ENCODE peak calls at places on chromosome 17, in seven cellular contexts. E is GM13976, Y is astrocyte, W is heart right ventricle, O is activated B cell treated with CpG ODN at 0.5 μM for 24 hours, U is cardiac muscle cell, N is ovary. I is an unnamed sample.
A peak's percentile ranks its signal among the peaks of the same experiment; 100 is the strongest.

GRCh38 chr17:50027639-50028206 is 28.2 kb upstream of the ITGA3 start:
- DNase-seq in N (peak; percentile 68), E (peak; percentile 36), U (peak; percentile 93), W (peak; percentile 48), O (no peak), Y (peak; percentile 92), I (peak; percentile 95)

GRCh38 chr17:682150-682549 is 32.5 kb downstream of the VPS53 start:
- DNase-seq in N (no peak), O (no peak), E (no peak), W (no peak), Y (no peak), U (no peak), I (no peak)

GRCh38 chr17:39239640-39240314 is 14.0 kb upstream of the STAC2 start:
- DNase-seq in W (no peak), E (peak; percentile 83), Y (no peak), O (peak; percentile 58), N (no peak), U (no peak), I (no peak)

GRCh38 chr17:82019208-82019727 is 3.4 kb downstream of the CENPX start:
- DNase-seq in U (no peak), W (no peak), N (no peak), O (no peak), Y (no peak), E (no peak), I (no peak)

GRCh38 chr17:70875729-70876344 is 706.5 kb downstream of the KCNJ2 start:
- DNase-seq in N (no peak), U (peak; percentile 83), W (no peak), E (no peak), O (no peak), Y (no peak), I (no peak)

GRCh38 chr17:38693700-38694329 is 11.3 kb upstream of the MLLT6 start:
- DNase-seq in O (no peak), U (peak; percentile 97), W (peak; percentile 96), N (peak; percentile 96), Y (peak; percentile 16), E (no peak), I (peak; percentile 29)

GRCh38 chr17:54968954-54969400 is 412 bp downstream of the STXBP4 start:
- DNase-seq in E (peak; percentile 32), W (peak; percentile 20), Y (no peak), N (no peak), U (peak; percentile 51), O (no peak), I (peak; percentile 5)

GRCh38 chr17:30091771-30092170 is 24.8 kb upstream of the NSRP1 start:
- DNase-seq in W (no peak), U (peak; percentile 80), Y (peak; percentile 91), O (no peak), E (no peak), N (no peak), I (peak; percentile 83)

GRCh38 chr17:45288825-45289224 is 26.9 kb upstream of the SPATA32 start:
- DNase-seq in E (no peak), O (no peak), U (no peak), W (peak; percentile 55), N (no peak), Y (peak; percentile 23), I (no peak)

GRCh38 chr17:72192409-72193192 is 71.8 kb downstream of the SOX9 start:
- DNase-seq in O (no peak), N (no peak), E (no peak), U (peak; percentile 98), Y (peak; percentile 97), W (peak; percentile 37), I (peak; percentile 76)

GRCh38 chr17:66167189-66167815 is 24.6 kb downstream of the CEP112 start:
- DNase-seq in O (no peak), W (no peak), N (no peak), Y (no peak), E (no peak), U (no peak), I (no peak)

GRCh38 chr17:8125947-8126305 is 2.0 kb upstream of the HES7 start:
- DNase-seq in E (no peak), W (peak; percentile 28), O (peak; percentile 34), Y (no peak), N (no peak), U (no peak), I (no peak)

GRCh38 chr17:17497065-17497844 is 1.1 kb upstream of the RASD1 start:
- DNase-seq in W (no peak), Y (peak; percentile 5), N (peak; percentile 25), U (no peak), O (no peak), E (no peak), I (no peak)
- TF ChIP-seq CTCF in W (no peak), Y (no peak), N (no peak), U (no peak), O (no peak), E (no peak), I (no peak)

GRCh38 chr17:51496378-51496777 is 236.0 kb downstream of the UTP18 start:
- DNase-seq in O (no peak), E (no peak), Y (no peak), W (no peak), N (no peak), U (no peak), I (no peak)
- TF ChIP-seq CTCF in O (no peak), E (no peak), Y (no peak), W (no peak), N (no peak), U (no peak), I (no peak)

GRCh38 chr17:2331303-2331702 is 5.0 kb downstream of the TSR1 start:
- DNase-seq in Y (no peak), U (no peak), W (no peak), N (no peak), E (no peak), O (no peak), I (no peak)

GRCh38 chr17:2337152-2337810 is at the start of gene SGSM2:
- DNase-seq in U (peak; percentile 63), N (peak; percentile 79), Y (peak; percentile 24), W (peak; percentile 71), O (peak; percentile 62), E (peak; percentile 91), I (no peak)

GRCh38 chr17:2337811-2338657 is 733 bp downstream of the SGSM2 start:
- DNase-seq in Y (peak; percentile 32), O (peak; percentile 69), N (peak; percentile 80), W (peak; percentile 36), E (peak; percentile 79), U (peak; percentile 62), I (peak; percentile 14)

GRCh38 chr17:2335726-2336214 is 487 bp downstream of the TSR1 start:
- DNase-seq in E (no peak), W (no peak), O (no peak), N (peak; percentile 46), U (no peak), Y (no peak), I (no peak)

DNA sequence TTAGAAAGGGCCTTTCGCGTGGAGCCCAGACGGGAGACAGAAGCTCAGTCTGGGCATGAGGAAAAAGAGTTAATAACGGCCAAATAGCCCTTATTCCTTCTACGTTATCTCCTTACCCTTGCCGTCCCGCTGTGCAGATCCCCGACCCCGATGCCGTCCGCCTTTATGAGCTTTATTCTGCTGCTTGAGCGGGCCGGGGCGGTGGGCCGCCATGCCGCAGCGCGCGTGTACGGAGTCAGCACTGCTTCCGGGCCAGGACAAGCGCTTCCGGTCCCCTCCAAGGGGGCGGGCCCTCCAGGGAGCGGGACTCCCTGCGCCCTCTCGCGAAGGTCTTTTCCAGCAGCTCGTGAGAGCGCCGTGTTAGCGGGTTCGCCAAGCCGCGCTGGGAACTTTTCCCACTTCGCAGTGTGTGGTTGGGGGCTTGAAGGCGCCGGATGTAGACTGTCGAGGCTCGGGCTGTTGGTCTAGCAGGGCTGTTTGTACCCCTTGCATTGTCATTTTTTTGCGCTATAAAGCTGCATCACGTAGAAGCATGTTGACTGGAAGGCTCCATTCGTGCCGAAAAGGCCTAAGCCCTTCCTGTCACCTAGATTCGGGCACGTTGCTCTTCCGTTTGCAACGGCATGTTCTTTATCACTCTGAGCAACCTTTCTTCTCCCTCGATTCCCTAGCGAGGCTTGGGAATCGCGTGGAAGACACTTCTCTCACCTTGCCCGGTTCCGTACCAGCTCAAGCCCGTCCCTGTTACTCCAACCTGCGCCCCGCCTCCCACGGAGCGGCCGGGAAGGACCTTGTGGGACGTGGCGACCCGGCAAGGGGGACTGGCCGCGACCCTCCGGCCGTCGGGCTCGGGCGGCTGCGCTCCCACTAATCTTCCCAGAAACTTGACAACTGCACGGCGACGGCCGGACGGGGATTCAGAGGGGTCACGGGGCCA is at the start of gene TSR1:
- DNase-seq in U (peak; percentile 93), W (peak; percentile 92), O (peak; percentile 85), E (peak; percentile 99), Y (peak; percentile 82), N (peak; percentile 90), I (peak; percentile 82)
- TF ChIP-seq CTCF in U (peak; percentile 25), W (no peak), O (no peak), E (peak; percentile 42), Y (no peak), N (no peak), I (peak; percentile 47)

GRCh38 chr17:28379814-28380571 is 8.5 kb downstream of the SARM1 start:
- DNase-seq in W (no peak), Y (peak; percentile 48), E (no peak), N (no peak), U (peak; percentile 88), O (no peak), I (peak; percentile 95)

GRCh38 chr17:28380572-28380907 is 9.0 kb downstream of the SARM1 start:
- DNase-seq in Y (no peak), W (no peak), N (no peak), O (no peak), U (no peak), E (no peak), I (no peak)

GRCh38 chr17:28385037-28385797 is 13.7 kb downstream of the SARM1 start:
- DNase-seq in N (no peak), E (no peak), O (no peak), U (no peak), W (no peak), Y (no peak), I (no peak)

GRCh38 chr17:28384281-28385036 is 13.0 kb downstream of the SARM1 start:
- DNase-seq in O (peak; percentile 33), E (peak; percentile 85), N (no peak), U (no peak), W (peak; percentile 36), Y (no peak), I (no peak)

GRCh38 chr17:28381141-28381825 is 9.8 kb downstream of the SARM1 start:
- DNase-seq in O (no peak), Y (no peak), W (no peak), E (no peak), N (no peak), U (peak; percentile 34), I (no peak)
- TF ChIP-seq CTCF in O (no peak), Y (no peak), W (no peak), E (peak; percentile 55), N (no peak), U (peak; percentile 46), I (no peak)

DNA sequence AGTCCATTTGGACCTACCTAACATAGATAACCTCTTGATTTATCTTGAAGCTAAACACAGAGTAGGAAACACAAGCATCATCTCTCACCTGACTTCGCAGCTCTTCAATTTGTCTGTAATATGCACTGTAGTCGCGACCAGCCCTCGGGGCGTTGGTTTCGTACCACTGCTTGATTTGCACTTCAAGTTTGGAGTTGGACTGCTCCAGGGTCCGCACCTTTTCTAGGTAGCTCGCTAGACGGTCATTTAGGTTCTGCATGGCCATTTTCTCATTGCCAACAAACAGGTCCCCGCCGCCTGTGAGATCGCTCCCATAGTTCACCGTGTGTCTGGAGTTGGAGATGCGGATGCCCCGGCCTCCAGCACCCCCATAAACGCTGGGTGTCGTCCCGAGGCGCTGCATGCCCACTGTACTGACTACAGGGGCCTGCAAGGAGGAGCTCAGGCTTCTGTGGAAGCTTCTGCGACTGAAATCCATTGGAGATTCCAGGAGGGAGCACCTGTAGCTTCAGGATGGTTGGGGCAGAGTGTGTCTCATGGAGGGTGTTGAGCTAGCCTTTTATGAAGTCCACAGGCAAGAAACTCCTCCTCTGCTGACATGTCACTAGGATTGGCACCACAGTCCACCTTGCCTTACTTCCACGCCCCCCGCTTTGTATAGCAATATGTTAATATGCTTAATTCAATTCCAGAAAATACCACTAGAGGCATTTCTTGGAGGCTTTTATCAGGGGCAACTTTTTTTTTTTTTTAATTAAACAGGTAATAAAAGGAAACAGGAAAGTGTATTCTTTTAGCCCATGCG is at the start of gene KRT20:
- DNase-seq in W (no peak), O (no peak), Y (no peak), U (no peak), N (no peak), E (no peak), I (no peak)
- TF ChIP-seq CTCF in W (no peak), O (no peak), Y (peak; percentile 5), U (peak; percentile 3), N (no peak), E (no peak), I (peak; percentile 64)

I was measured in HFFc6.